ENCODE peak calls at places on chromosome 4, in six cellular contexts. J, A, E, P, K and D are unnamed samples.

GRCh38 chr4:187550256-187550950 is 445.2 kb upstream of the ZFP42 start:
- ATAC-seq in J (no peak), A (no peak), E (no peak), P (no peak), K (no peak), D (no peak)

GRCh38 chr4:27084685-27085356 is 224.2 kb downstream of the STIM2 start:
- ATAC-seq in J (no peak), A (no peak), E (peak), P (no peak), K (no peak), D (no peak)

GRCh38 chr4:150583287-150584197 is 1.6 kb downstream of the MAB21L2 start:
- ATAC-seq in J (no peak), A (no peak), E (no peak), P (peak), K (peak), D (no peak)

GRCh38 chr4:80077639-80078038 is 4.6 kb upstream of the ANTXR2 start:
- ATAC-seq in J (no peak), A (peak), E (no peak), P (no peak), K (no peak), D (no peak)

GRCh38 chr4:36222702-36223101 is 21.6 kb downstream of the ARAP2 start:
- ATAC-seq in J (no peak), A (no peak), E (no peak), P (no peak), K (no peak), D (no peak)

GRCh38 chr4:42630908-42631307 is 26.0 kb downstream of the ATP8A1 start:
- ATAC-seq in J (no peak), A (no peak), E (no peak), P (no peak), K (no peak), D (no peak)

GRCh38 chr4:45033676-45034410 is 307.5 kb upstream of the GNPDA2 start:
- ATAC-seq in J (no peak), A (no peak), E (no peak), P (peak), K (peak), D (no peak)

GRCh38 chr4:24578364-24578763 is 6.0 kb downstream of the DHX15 start:
- ATAC-seq in J (no peak), A (no peak), E (no peak), P (no peak), K (no peak), D (no peak)

GRCh38 chr4:152981278-152981677 is 45.2 kb downstream of the FHDC1 start:
- ATAC-seq in J (no peak), A (no peak), E (no peak), P (no peak), K (no peak), D (no peak)

GRCh38 chr4:173556398-173557131 is 26.5 kb upstream of the HAND2 start:
- ATAC-seq in J (no peak), A (no peak), E (no peak), P (peak), K (peak), D (no peak)

GRCh38 chr4:172042714-172043114 is 229.5 kb downstream of the GALNTL6 start:
- ATAC-seq in J (no peak), A (no peak), E (no peak), P (no peak), K (no peak), D (no peak)

GRCh38 chr4:161937151-161937550 is 226.6 kb downstream of the FSTL5 start:
- ATAC-seq in J (no peak), A (no peak), E (no peak), P (no peak), K (no peak), D (no peak)

GRCh38 chr4:7582313-7583096 is 147.8 kb upstream of the PSAPL1 start:
- ATAC-seq in J (no peak), A (no peak), E (no peak), P (no peak), K (no peak), D (no peak)

GRCh38 chr4:89177807-89178206 is 66.5 kb downstream of the TIGD2 start:
- ATAC-seq in J (no peak), A (no peak), E (no peak), P (no peak), K (no peak), D (no peak)

GRCh38 chr4:153488006-153488718 is 22.0 kb downstream of the TMEM131L start:
- ATAC-seq in J (peak), A (peak), E (peak), P (peak), K (peak), D (peak)

GRCh38 chr4:69057620-69058409 is 38.5 kb upstream of the UGT2B7 start:
- ATAC-seq in J (no peak), A (no peak), E (peak), P (no peak), K (no peak), D (no peak)

GRCh38 chr4:99628040-99628439 is 29.6 kb downstream of the C4orf54 start:
- ATAC-seq in J (no peak), A (no peak), E (no peak), P (peak), K (peak), D (no peak)